ENCODE peak calls at places on chromosomes 3 and 15, in nine cellular contexts. One of them, this sample, is unnamed.

GRCh38 chr3:66442254-66443249 is 58.3 kb downstream of the LRIG1 start:
- DNase-seq in LoVo: no peak
- DNase-seq in naive thymus-derived CD4-positive, alpha-beta T cell: no peak
- DNase-seq in fibroblast of mammary gland: peak
- DNase-seq in mammary epithelial cell: peak
- DNase-seq in hepatic stellate cell: peak
- DNase-seq in stimulated activated naive B cell treated with anti-CD40 and anti-IgM and Interleukin-4, amounts not matched to agents 10 μg/mL and 1 μg/mL and 100 μg/mL, for 72 hours: no peak
- DNase-seq in retina: peak
- DNase-seq in HS-5: no peak
- DNase-seq in this sample: peak

GRCh38 chr3:46087871-46088270 is 60.6 kb upstream of the XCR1 start:
- DNase-seq in HS-5: no peak
- DNase-seq in naive thymus-derived CD4-positive, alpha-beta T cell: no peak
- DNase-seq in LoVo: no peak
- DNase-seq in retina: no peak
- DNase-seq in fibroblast of mammary gland: peak
- DNase-seq in mammary epithelial cell: no peak
- DNase-seq in hepatic stellate cell: peak
- DNase-seq in stimulated activated naive B cell treated with anti-CD40 and anti-IgM and Interleukin-4, amounts not matched to agents 10 μg/mL and 1 μg/mL and 100 μg/mL, for 72 hours: no peak
- DNase-seq in this sample: no peak

GRCh38 chr3:4721511-4721911 is 228.4 kb downstream of the ITPR1 start:
- DNase-seq in naive thymus-derived CD4-positive, alpha-beta T cell: no peak
- DNase-seq in retina: no peak
- DNase-seq in LoVo: no peak
- DNase-seq in stimulated activated naive B cell treated with anti-CD40 and anti-IgM and Interleukin-4, amounts not matched to agents 10 μg/mL and 1 μg/mL and 100 μg/mL, for 72 hours: no peak
- DNase-seq in HS-5: peak
- DNase-seq in hepatic stellate cell: peak
- DNase-seq in mammary epithelial cell: peak
- DNase-seq in fibroblast of mammary gland: peak
- DNase-seq in this sample: no peak

GRCh38 chr15:57026016-57026602 is 107.7 kb downstream of the TCF12 start:
- DNase-seq in stimulated activated naive B cell treated with anti-CD40 and anti-IgM and Interleukin-4, amounts not matched to agents 10 μg/mL and 1 μg/mL and 100 μg/mL, for 72 hours: no peak
- DNase-seq in naive thymus-derived CD4-positive, alpha-beta T cell: no peak
- DNase-seq in LoVo: no peak
- DNase-seq in mammary epithelial cell: no peak
- DNase-seq in retina: no peak
- DNase-seq in hepatic stellate cell: no peak
- DNase-seq in HS-5: no peak
- DNase-seq in fibroblast of mammary gland: no peak
- DNase-seq in this sample: no peak

GRCh38 chr3:193803288-193803687 is 210.3 kb downstream of the OPA1 start:
- DNase-seq in mammary epithelial cell: no peak
- DNase-seq in stimulated activated naive B cell treated with anti-CD40 and anti-IgM and Interleukin-4, amounts not matched to agents 10 μg/mL and 1 μg/mL and 100 μg/mL, for 72 hours: no peak
- DNase-seq in naive thymus-derived CD4-positive, alpha-beta T cell: no peak
- DNase-seq in retina: no peak
- DNase-seq in fibroblast of mammary gland: no peak
- DNase-seq in hepatic stellate cell: no peak
- DNase-seq in LoVo: no peak
- DNase-seq in HS-5: no peak
- DNase-seq in this sample: no peak

GRCh38 chr3:150300376-150300775 is 107.7 kb upstream of the TSC22D2 start:
- DNase-seq in naive thymus-derived CD4-positive, alpha-beta T cell: no peak
- DNase-seq in LoVo: peak
- DNase-seq in hepatic stellate cell: no peak
- DNase-seq in mammary epithelial cell: peak
- DNase-seq in stimulated activated naive B cell treated with anti-CD40 and anti-IgM and Interleukin-4, amounts not matched to agents 10 μg/mL and 1 μg/mL and 100 μg/mL, for 72 hours: no peak
- DNase-seq in fibroblast of mammary gland: peak
- DNase-seq in retina: no peak
- DNase-seq in HS-5: no peak
- DNase-seq in this sample: no peak

GRCh38 chr3:136276049-136276755 is 26.1 kb downstream of the PCCB start:
- DNase-seq in HS-5: no peak
- DNase-seq in fibroblast of mammary gland: no peak
- DNase-seq in hepatic stellate cell: no peak
- DNase-seq in LoVo: no peak
- DNase-seq in stimulated activated naive B cell treated with anti-CD40 and anti-IgM and Interleukin-4, amounts not matched to agents 10 μg/mL and 1 μg/mL and 100 μg/mL, for 72 hours: no peak
- DNase-seq in naive thymus-derived CD4-positive, alpha-beta T cell: no peak
- DNase-seq in retina: no peak
- DNase-seq in mammary epithelial cell: peak
- DNase-seq in this sample: peak

GRCh38 chr3:156782921-156783320 is 43.2 kb upstream of the LEKR1 start:
- DNase-seq in fibroblast of mammary gland: no peak
- DNase-seq in stimulated activated naive B cell treated with anti-CD40 and anti-IgM and Interleukin-4, amounts not matched to agents 10 μg/mL and 1 μg/mL and 100 μg/mL, for 72 hours: no peak
- DNase-seq in retina: no peak
- DNase-seq in mammary epithelial cell: no peak
- DNase-seq in hepatic stellate cell: no peak
- DNase-seq in naive thymus-derived CD4-positive, alpha-beta T cell: no peak
- DNase-seq in LoVo: no peak
- DNase-seq in HS-5: no peak
- DNase-seq in this sample: no peak

GRCh38 chr15:101201411-101202174 is 50.3 kb downstream of the CHSY1 start:
- DNase-seq in hepatic stellate cell: peak
- DNase-seq in mammary epithelial cell: peak
- DNase-seq in naive thymus-derived CD4-positive, alpha-beta T cell: no peak
- DNase-seq in HS-5: peak
- DNase-seq in fibroblast of mammary gland: peak
- DNase-seq in retina: peak
- DNase-seq in stimulated activated naive B cell treated with anti-CD40 and anti-IgM and Interleukin-4, amounts not matched to agents 10 μg/mL and 1 μg/mL and 100 μg/mL, for 72 hours: no peak
- DNase-seq in LoVo: no peak
- DNase-seq in this sample: peak

GRCh38 chr3:53171827-53172505 is 11.0 kb downstream of the PRKCD start:
- DNase-seq in mammary epithelial cell: no peak
- DNase-seq in naive thymus-derived CD4-positive, alpha-beta T cell: no peak
- DNase-seq in HS-5: no peak
- DNase-seq in fibroblast of mammary gland: no peak
- DNase-seq in LoVo: no peak
- DNase-seq in hepatic stellate cell: no peak
- DNase-seq in stimulated activated naive B cell treated with anti-CD40 and anti-IgM and Interleukin-4, amounts not matched to agents 10 μg/mL and 1 μg/mL and 100 μg/mL, for 72 hours: no peak
- DNase-seq in retina: no peak
- DNase-seq in this sample: no peak

GRCh38 chr3:98961161-98962155 is 60.0 kb upstream of the DCBLD2 start:
- DNase-seq in HS-5: no peak
- DNase-seq in mammary epithelial cell: peak
- DNase-seq in stimulated activated naive B cell treated with anti-CD40 and anti-IgM and Interleukin-4, amounts not matched to agents 10 μg/mL and 1 μg/mL and 100 μg/mL, for 72 hours: no peak
- DNase-seq in hepatic stellate cell: peak
- DNase-seq in naive thymus-derived CD4-positive, alpha-beta T cell: no peak
- DNase-seq in retina: no peak
- DNase-seq in LoVo: no peak
- DNase-seq in fibroblast of mammary gland: peak
- DNase-seq in this sample: peak

GRCh38 chr15:93170320-93170719 is 81.3 kb upstream of the RGMA start:
- DNase-seq in HS-5: no peak
- DNase-seq in naive thymus-derived CD4-positive, alpha-beta T cell: no peak
- DNase-seq in LoVo: no peak
- DNase-seq in fibroblast of mammary gland: no peak
- DNase-seq in stimulated activated naive B cell treated with anti-CD40 and anti-IgM and Interleukin-4, amounts not matched to agents 10 μg/mL and 1 μg/mL and 100 μg/mL, for 72 hours: no peak
- DNase-seq in retina: no peak
- DNase-seq in mammary epithelial cell: no peak
- DNase-seq in hepatic stellate cell: no peak
- DNase-seq in this sample: no peak

GRCh38 chr3:139839034-139839433 is 96.0 kb upstream of the CLSTN2 start:
- DNase-seq in stimulated activated naive B cell treated with anti-CD40 and anti-IgM and Interleukin-4, amounts not matched to agents 10 μg/mL and 1 μg/mL and 100 μg/mL, for 72 hours: no peak
- DNase-seq in retina: no peak
- DNase-seq in LoVo: no peak
- DNase-seq in naive thymus-derived CD4-positive, alpha-beta T cell: no peak
- DNase-seq in fibroblast of mammary gland: no peak
- DNase-seq in hepatic stellate cell: no peak
- DNase-seq in HS-5: no peak
- DNase-seq in mammary epithelial cell: no peak
- DNase-seq in this sample: no peak

GRCh38 chr15:50330921-50331320 is 24.1 kb downstream of the GABPB1 start:
- DNase-seq in LoVo: no peak
- DNase-seq in retina: no peak
- DNase-seq in hepatic stellate cell: no peak
- DNase-seq in mammary epithelial cell: peak
- DNase-seq in fibroblast of mammary gland: peak
- DNase-seq in stimulated activated naive B cell treated with anti-CD40 and anti-IgM and Interleukin-4, amounts not matched to agents 10 μg/mL and 1 μg/mL and 100 μg/mL, for 72 hours: no peak
- DNase-seq in naive thymus-derived CD4-positive, alpha-beta T cell: no peak
- DNase-seq in HS-5: no peak
- DNase-seq in this sample: no peak

GRCh38 chr3:172716476-172716875 is 5.6 kb upstream of the NCEH1 start:
- DNase-seq in fibroblast of mammary gland: no peak
- DNase-seq in HS-5: no peak
- DNase-seq in mammary epithelial cell: no peak
- DNase-seq in hepatic stellate cell: no peak
- DNase-seq in naive thymus-derived CD4-positive, alpha-beta T cell: no peak
- DNase-seq in stimulated activated naive B cell treated with anti-CD40 and anti-IgM and Interleukin-4, amounts not matched to agents 10 μg/mL and 1 μg/mL and 100 μg/mL, for 72 hours: no peak
- DNase-seq in retina: no peak
- DNase-seq in LoVo: no peak
- DNase-seq in this sample: no peak

GRCh38 chr3:107013606-107014005 is 363.6 kb upstream of the CCDC54 start:
- DNase-seq in stimulated activated naive B cell treated with anti-CD40 and anti-IgM and Interleukin-4, amounts not matched to agents 10 μg/mL and 1 μg/mL and 100 μg/mL, for 72 hours: no peak
- DNase-seq in retina: no peak
- DNase-seq in LoVo: no peak
- DNase-seq in fibroblast of mammary gland: peak
- DNase-seq in mammary epithelial cell: no peak
- DNase-seq in naive thymus-derived CD4-positive, alpha-beta T cell: no peak
- DNase-seq in HS-5: peak
- DNase-seq in hepatic stellate cell: no peak
- DNase-seq in this sample: no peak

GRCh38 chr3:23763040-23763477 is 42.7 kb upstream of the UBE2E1 start:
- DNase-seq in naive thymus-derived CD4-positive, alpha-beta T cell: no peak
- DNase-seq in retina: peak
- DNase-seq in hepatic stellate cell: no peak
- DNase-seq in HS-5: no peak
- DNase-seq in stimulated activated naive B cell treated with anti-CD40 and anti-IgM and Interleukin-4, amounts not matched to agents 10 μg/mL and 1 μg/mL and 100 μg/mL, for 72 hours: no peak
- DNase-seq in LoVo: no peak
- DNase-seq in mammary epithelial cell: no peak
- DNase-seq in fibroblast of mammary gland: peak
- DNase-seq in this sample: no peak